ENCODE peak calls at places on chromosomes 3 and 15, in ten cellular contexts. U is stimulated activated CD4-positive, alpha-beta T cell treated with anti-CD3 and anti-CD28 coated beads, Interleukin-1b, Interleukin-23, amount 100 ng/mL, for 24 hours; J is cardiac muscle cell; B is tibial artery; L is activated CD4-positive, alpha-beta T cell treated with anti-CD3 and anti-CD28 coated beads for 4 hours; W is NCI-H2081; Z is ELR; P is retina; E is NCI-H1092 treated with DMSO at 0.1 percent for 48 hours; V is amygdala. F is an unnamed sample.
A peak's percentile ranks its signal among the peaks of the same experiment; 100 is the strongest.

GRCh38 chr15:25408428-25408827 is 30.4 kb downstream of the UBE3A start:
- DNase-seq in U (no peak), J (no peak), B (no peak), L (no peak), W (no peak), Z (no peak), P (no peak), E (no peak), V (no peak), F (no peak)

GRCh38 chr3:77931272-77932009 is 891.5 kb downstream of the ROBO2 start:
- DNase-seq in U (no peak), J (no peak), B (no peak), L (no peak), W (peak; percentile 93), Z (no peak), P (peak; percentile 18), E (peak; percentile 90), V (no peak), F (peak; percentile 60)

GRCh38 chr15:101560722-101561583 is 71.4 kb upstream of the PCSK6 start:
- DNase-seq in U (no peak), J (no peak), B (no peak), L (no peak), W (no peak), Z (no peak), P (no peak), E (no peak), V (no peak), F (peak; percentile 61)

GRCh38 chr3:10223676-10224639 is 24.3 kb upstream of the TATDN2 start:
- DNase-seq in U (no peak), J (no peak), B (no peak), L (peak; percentile 30), W (no peak), Z (peak; percentile 67), P (no peak), E (no peak), V (no peak), F (no peak)

GRCh38 chr3:126014252-126014651 is 45.3 kb downstream of the ROPN1B start:
- DNase-seq in U (no peak), J (no peak), B (no peak), L (no peak), W (no peak), Z (peak; percentile 32), P (no peak), E (no peak), V (no peak), F (peak; percentile 42)

GRCh38 chr3:49785565-49786356 is 581 bp downstream of the IP6K1 start:
- DNase-seq in U (no peak), J (peak; percentile 59), B (no peak), L (no peak), W (peak; percentile 5), Z (peak; percentile 64), P (no peak), E (no peak), V (no peak), F (peak; percentile 76)

GRCh38 chr3:59235221-59236012 is 185.6 kb upstream of the CFAP20DC start:
- DNase-seq in U (no peak), J (no peak), B (no peak), L (no peak), W (no peak), Z (no peak), P (no peak), E (no peak), V (no peak), F (no peak)

GRCh38 chr3:176293277-176293676 is 904.0 kb downstream of the TBL1XR1 start:
- DNase-seq in U (no peak), J (no peak), B (no peak), L (no peak), W (no peak), Z (no peak), P (peak; percentile 20), E (no peak), V (no peak), F (no peak)

GRCh38 chr3:127914584-127914983 is 448 bp upstream of the KBTBD12 start:
- DNase-seq in U (no peak), J (no peak), B (no peak), L (no peak), W (no peak), Z (no peak), P (no peak), E (no peak), V (no peak), F (no peak)

GRCh38 chr15:39455502-39455991 is 125.3 kb upstream of the THBS1 start:
- DNase-seq in U (no peak), J (no peak), B (no peak), L (no peak), W (no peak), Z (peak; percentile 65), P (no peak), E (no peak), V (no peak), F (no peak)

GRCh38 chr3:103158183-103158582 is 723.4 kb downstream of the ZPLD1 start:
- DNase-seq in U (no peak), J (no peak), B (no peak), L (no peak), W (no peak), Z (no peak), P (no peak), E (no peak), V (no peak), F (no peak)

GRCh38 chr15:39320886-39321285 is 260.0 kb upstream of the THBS1 start:
- DNase-seq in U (no peak), J (no peak), B (no peak), L (no peak), W (no peak), Z (peak; percentile 29), P (no peak), E (no peak), V (no peak), F (no peak)

GRCh38 chr15:27623149-27623548 is 476.0 kb downstream of the OCA2 start:
- DNase-seq in U (no peak), J (no peak), B (no peak), L (no peak), W (no peak), Z (no peak), P (no peak), E (no peak), V (no peak), F (no peak)

GRCh38 chr15:63348392-63348791 is 33.3 kb downstream of the CA12 start:
- DNase-seq in U (no peak), J (no peak), B (peak; percentile 66), L (no peak), W (peak; percentile 87), Z (peak; percentile 77), P (no peak), E (peak; percentile 71), V (peak; percentile 51), F (peak; percentile 83)

GRCh38 chr3:29291982-29292363 is 11.1 kb downstream of the RBMS3 start:
- DNase-seq in U (no peak), J (no peak), B (no peak), L (no peak), W (no peak), Z (no peak), P (no peak), E (no peak), V (no peak), F (no peak)

GRCh38 chr3:176219970-176220369 is 977.3 kb downstream of the TBL1XR1 start:
- DNase-seq in U (no peak), J (no peak), B (no peak), L (no peak), W (no peak), Z (no peak), P (no peak), E (no peak), V (no peak), F (no peak)

GRCh38 chr3:42376397-42376798 is 34.0 kb downstream of the LYZL4 start:
- DNase-seq in U (peak; percentile 8), J (no peak), B (peak; percentile 49), L (peak; percentile 8), W (peak; percentile 86), Z (peak; percentile 75), P (no peak), E (no peak), V (peak; percentile 16), F (no peak)

GRCh38 chr3:45082139-45082538 is 56.0 kb downstream of the CLEC3B start:
- DNase-seq in U (no peak), J (no peak), B (no peak), L (no peak), W (no peak), Z (no peak), P (no peak), E (no peak), V (no peak), F (no peak)

GRCh38 chr3:184240384-184241140 is 8.2 kb downstream of the ALG3 start:
- DNase-seq in U (no peak), J (peak; percentile 71), B (no peak), L (no peak), W (no peak), Z (peak; percentile 52), P (no peak), E (no peak), V (no peak), F (no peak)

GRCh38 chr3:59406943-59407342 is 357.1 kb upstream of the CFAP20DC start:
- DNase-seq in U (no peak), J (no peak), B (no peak), L (no peak), W (no peak), Z (no peak), P (no peak), E (no peak), V (no peak), F (no peak)

GRCh38 chr3:12911881-12912415 is 70.6 kb upstream of the RPL32 start:
- DNase-seq in U (no peak), J (no peak), B (no peak), L (no peak), W (no peak), Z (no peak), P (no peak), E (no peak), V (no peak), F (no peak)

GRCh38 chr3:139106013-139106932 is 61.6 kb upstream of the PRR23C start:
- DNase-seq in U (no peak), J (no peak), B (no peak), L (no peak), W (no peak), Z (no peak), P (no peak), E (no peak), V (no peak), F (no peak)

GRCh38 chr3:104132566-104132997 is 1234.1 kb upstream of the ALCAM start:
- DNase-seq in U (no peak), J (no peak), B (no peak), L (no peak), W (no peak), Z (peak; percentile 92), P (no peak), E (no peak), V (no peak), F (no peak)

GRCh38 chr3:128177865-128178264 is 24.6 kb downstream of the EEFSEC start:
- DNase-seq in U (no peak), J (no peak), B (no peak), L (no peak), W (no peak), Z (no peak), P (no peak), E (no peak), V (no peak), F (no peak)

GRCh38 chr15:90063733-90064247 is 38.5 kb downstream of the IDH2 start:
- DNase-seq in U (no peak), J (no peak), B (peak; percentile 67), L (no peak), W (peak; percentile 13), Z (no peak), P (no peak), E (no peak), V (no peak), F (no peak)

GRCh38 chr15:23438816-23439466 is 8.1 kb downstream of the GOLGA6L2 start:
- DNase-seq in U (no peak), J (no peak), B (no peak), L (no peak), W (no peak), Z (no peak), P (no peak), E (no peak), V (no peak), F (no peak)

GRCh38 chr3:52174896-52175295 is 20.7 kb upstream of the POC1A start:
- DNase-seq in U (no peak), J (no peak), B (no peak), L (no peak), W (no peak), Z (peak; percentile 45), P (no peak), E (no peak), V (no peak), F (peak; percentile 35)

F was measured in sigmoid colon.